ENCODE peak calls at places on chromosomes 16 and 17, in seven cellular contexts. V is heart right ventricle, H is A549, G is nephron progenitor cell, R is astrocyte of the spinal cord, N is astrocyte, I is left ventricle myocardium inferior. D is an unnamed sample.

GRCh38 chr16:86578056-86578455 is 293 bp upstream of the FOXL1 start:
- DNase-seq in V (no peak), H (no peak), G (no peak), R (peak; percentile 92), N (peak; percentile 92), I (no peak), D (peak; percentile 84)

GRCh38 chr16:19415461-19415860 is 2.2 kb upstream of the TMC5 start:
- DNase-seq in V (no peak), H (no peak), G (no peak), R (no peak), N (no peak), I (no peak), D (no peak)

GRCh38 chr17:64706224-64707076 is 44.3 kb upstream of the SMURF2 start:
- DNase-seq in V (no peak), H (peak; percentile 59), G (no peak), R (no peak), N (peak; percentile 34), I (no peak), D (peak; percentile 87)

GRCh38 chr17:75181608-75182318 is 996 bp downstream of the SUMO2 start:
- DNase-seq in V (peak; percentile 14), H (no peak), G (no peak), R (no peak), N (no peak), I (peak; percentile 17), D (no peak)

GRCh38 chr17:19630651-19631050 is 17.9 kb upstream of the ALDH3A2 start:
- DNase-seq in V (no peak), H (no peak), G (no peak), R (no peak), N (no peak), I (no peak), D (no peak)

GRCh38 chr17:45334231-45334630 is 17.4 kb upstream of the MAP3K14 start:
- DNase-seq in V (no peak), H (no peak), G (no peak), R (no peak), N (no peak), I (no peak), D (no peak)

GRCh38 chr17:64411999-64412771 is 21.5 kb upstream of the PECAM1 start:
- DNase-seq in V (peak; percentile 73), H (no peak), G (peak; percentile 53), R (peak; percentile 14), N (peak; percentile 48), I (peak; percentile 59), D (no peak)

GRCh38 chr17:20203761-20204263 is 194.7 kb downstream of the SPECC1 start:
- DNase-seq in V (no peak), H (no peak), G (no peak), R (no peak), N (peak; percentile 59), I (no peak), D (no peak)

GRCh38 chr17:21282231-21282630 is 2.3 kb upstream of the MAP2K3 start:
- DNase-seq in V (no peak), H (peak; percentile 93), G (no peak), R (peak; percentile 95), N (peak; percentile 95), I (no peak), D (peak; percentile 98)

GRCh38 chr16:67804853-67805542 is 1.4 kb downstream of the RANBP10 start:
- DNase-seq in V (no peak), H (no peak), G (no peak), R (no peak), N (no peak), I (no peak), D (peak; percentile 8)

GRCh38 chr17:77329741-77330531 is 189.2 kb downstream of the SEC14L1 start:
- DNase-seq in V (peak; percentile 8), H (no peak), G (no peak), R (no peak), N (no peak), I (no peak), D (no peak)

GRCh38 chr17:66040402-66040801 is 151.5 kb downstream of the CEP112 start:
- DNase-seq in V (no peak), H (no peak), G (peak; percentile 11), R (no peak), N (no peak), I (no peak), D (no peak)

GRCh38 chr16:27816561-27816960 is 247.0 kb downstream of the GSG1L start:
- DNase-seq in V (no peak), H (no peak), G (no peak), R (no peak), N (no peak), I (no peak), D (no peak)

GRCh38 chr17:81519284-81520020 is 6.9 kb upstream of the ACTG1 start:
- DNase-seq in V (no peak), H (peak; percentile 61), G (peak; percentile 56), R (no peak), N (no peak), I (no peak), D (no peak)

GRCh38 chr16:89431158-89431584 is 59.2 kb downstream of the ANKRD11 start:
- DNase-seq in V (no peak), H (peak; percentile 52), G (no peak), R (peak; percentile 49), N (peak; percentile 71), I (no peak), D (peak; percentile 86)

GRCh38 chr17:64778367-64779290 is 116.5 kb upstream of the SMURF2 start:
- DNase-seq in V (no peak), H (no peak), G (peak; percentile 48), R (no peak), N (no peak), I (peak; percentile 24), D (no peak)

GRCh38 chr17:58006924-58007780 is at the start of gene SRSF1:
- DNase-seq in V (peak; percentile 97), H (peak; percentile 98), G (peak; percentile 95), R (peak; percentile 98), N (peak; percentile 96), I (peak; percentile 98), D (peak; percentile 96)

GRCh38 chr17:58005728-58006562 is 1.1 kb downstream of the SRSF1 start:
- DNase-seq in V (no peak), H (no peak), G (no peak), R (no peak), N (no peak), I (no peak), D (no peak)

GRCh38 chr17:58004060-58004459 is 3.0 kb downstream of the SRSF1 start:
- DNase-seq in V (no peak), H (no peak), G (no peak), R (no peak), N (no peak), I (no peak), D (no peak)

GRCh38 chr17:58006563-58006923 is 503 bp downstream of the SRSF1 start:
- DNase-seq in V (peak; percentile 82), H (peak; percentile 59), G (peak; percentile 65), R (peak; percentile 73), N (peak; percentile 57), I (peak; percentile 75), D (peak; percentile 46)

GRCh38 chr17:58005031-58005727 is 1.9 kb downstream of the SRSF1 start:
- DNase-seq in V (no peak), H (no peak), G (no peak), R (no peak), N (no peak), I (no peak), D (no peak)
- TF ChIP-seq CTCF in V (no peak), H (no peak), G (no peak), R (no peak), N (no peak), I (no peak), D (no peak)

GRCh38 chr16:383326-384020 is 1.7 kb upstream of the PGAP6 start:
- DNase-seq in V (no peak), H (no peak), G (no peak), R (no peak), N (no peak), I (no peak), D (no peak)

GRCh38 chr16:391885-392335 is 5.1 kb upstream of the NME4 start:
- DNase-seq in V (no peak), H (peak; percentile 76), G (peak; percentile 64), R (peak; percentile 85), N (peak; percentile 71), I (no peak), D (peak; percentile 87)

GRCh38 chr16:389317-389716 is 7.5 kb upstream of the PGAP6 start:
- DNase-seq in V (no peak), H (no peak), G (no peak), R (no peak), N (no peak), I (no peak), D (no peak)

GRCh38 chr16:381788-382717 is at the start of gene PGAP6:
- DNase-seq in V (peak; percentile 60), H (no peak), G (peak; percentile 70), R (no peak), N (no peak), I (peak; percentile 68), D (no peak)

DNA sequence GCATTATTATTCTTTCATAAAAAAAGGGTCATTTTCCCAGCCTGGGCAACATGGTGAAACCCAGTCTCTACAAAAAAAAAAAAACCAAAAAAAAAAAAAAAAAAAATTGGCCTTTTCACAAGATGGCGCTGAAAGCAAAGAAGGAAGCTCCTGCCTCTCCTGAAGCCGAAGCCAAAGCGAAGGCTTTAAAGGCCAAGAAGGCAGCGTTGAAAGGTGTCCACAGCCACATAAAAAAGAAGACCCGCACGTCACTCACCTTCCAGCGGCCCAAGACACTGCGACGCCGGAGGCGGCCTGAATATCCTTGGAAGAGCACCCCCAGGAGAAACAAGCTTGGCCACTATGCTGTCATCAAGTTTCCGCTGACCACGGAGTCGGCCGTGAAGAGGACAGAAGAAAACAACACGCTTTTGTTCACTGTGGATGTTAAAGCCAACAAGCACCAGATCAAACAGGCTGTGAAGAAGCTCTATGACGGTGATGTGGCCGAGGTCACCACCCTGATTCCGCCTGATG is 4.9 kb upstream of the PGAP6 start:
- DNase-seq in V (no peak), H (no peak), G (no peak), R (no peak), N (no peak), I (no peak), D (no peak)
- TF ChIP-seq CTCF in V (no peak), H (peak; percentile 40), G (no peak), R (no peak), N (no peak), I (no peak), D (no peak)

GRCh38 chr17:68794636-68795503 is 160.3 kb downstream of the ABCA8 start:
- DNase-seq in V (peak; percentile 53), H (no peak), G (no peak), R (peak; percentile 75), N (peak; percentile 16), I (peak; percentile 55), D (peak; percentile 36)
- TF ChIP-seq CTCF in V (peak; percentile 34), H (peak; percentile 15), G (no peak), R (peak; percentile 46), N (peak; percentile 22), I (peak; percentile 57), D (peak; percentile 74)

GRCh38 chr17:1604831-1605528 is 23.7 kb downstream of the SLC43A2 start:
- DNase-seq in V (no peak), H (no peak), G (peak; percentile 49), R (no peak), N (no peak), I (no peak), D (no peak)
- TF ChIP-seq CTCF in V (no peak), H (no peak), G (no peak), R (no peak), N (no peak), I (no peak), D (no peak)

GRCh38 chr16:75621170-75621477 is 2.0 kb downstream of the ADAT1 start:
- DNase-seq in V (no peak), H (peak; percentile 49), G (no peak), R (peak; percentile 65), N (no peak), I (no peak), D (peak; percentile 16)
- TF ChIP-seq CTCF in V (peak; percentile 32), H (peak; percentile 55), G (peak; percentile 46), R (peak; percentile 75), N (peak; percentile 20), I (peak; percentile 49), D (peak; percentile 67)